ENCODE peak calls at places on chromosomes 2 and 18, in seven cellular contexts. M, Y, F, H, T, S and I are unnamed samples.

GRCh38 chr2:39370101-39370500 is 67.0 kb downstream of the MAP4K3 start:
- DNase-seq in M (no peak), Y (no peak), F (no peak), H (peak; percentile 29), T (no peak), S (no peak), I (no peak)

GRCh38 chr18:61635901-61636528 is 256.8 kb downstream of the RNF152 start:
- DNase-seq in M (peak; percentile 39), Y (peak; percentile 11), F (peak; percentile 52), H (peak; percentile 58), T (peak; percentile 41), S (peak; percentile 62), I (peak; percentile 55)

GRCh38 chr2:88885679-88886402 is 194.4 kb downstream of the RPIA start:
- DNase-seq in M (no peak), Y (no peak), F (no peak), H (no peak), T (no peak), S (no peak), I (no peak)

GRCh38 chr2:7849027-7849426 is 832.8 kb upstream of the ID2 start:
- DNase-seq in M (no peak), Y (no peak), F (no peak), H (no peak), T (no peak), S (no peak), I (no peak)

GRCh38 chr2:122098301-122098700 is 342.9 kb downstream of the TSN start:
- DNase-seq in M (no peak), Y (no peak), F (peak; percentile 32), H (no peak), T (no peak), S (no peak), I (no peak)

GRCh38 chr2:80454628-80455027 is 150.1 kb upstream of the LRRTM1 start:
- DNase-seq in M (no peak), Y (no peak), F (no peak), H (no peak), T (no peak), S (no peak), I (no peak)

GRCh38 chr2:33372940-33373553 is 103.4 kb upstream of the RASGRP3 start:
- DNase-seq in M (peak; percentile 57), Y (no peak), F (no peak), H (peak; percentile 78), T (no peak), S (no peak), I (peak; percentile 24)

GRCh38 chr18:80249217-80250093 is 2.1 kb upstream of the PARD6G start:
- DNase-seq in M (no peak), Y (no peak), F (peak; percentile 29), H (peak; percentile 100), T (no peak), S (no peak), I (no peak)

GRCh38 chr2:38122344-38122743 is 46.4 kb upstream of the CYP1B1 start:
- DNase-seq in M (no peak), Y (no peak), F (peak; percentile 62), H (no peak), T (no peak), S (no peak), I (no peak)

GRCh38 chr2:1402064-1402463 is 11.2 kb upstream of the TPO start:
- DNase-seq in M (no peak), Y (no peak), F (no peak), H (no peak), T (no peak), S (no peak), I (no peak)

GRCh38 chr2:199850250-199850717 is 708 bp downstream of the FTCDNL1 start:
- DNase-seq in M (peak; percentile 8), Y (no peak), F (no peak), H (no peak), T (no peak), S (no peak), I (no peak)

GRCh38 chr18:10379511-10379910 is 74.9 kb upstream of the APCDD1 start:
- DNase-seq in M (no peak), Y (no peak), F (peak; percentile 77), H (peak; percentile 85), T (peak; percentile 85), S (no peak), I (no peak)

GRCh38 chr18:38545071-38545470 is 979.5 kb upstream of the CELF4 start:
- DNase-seq in M (peak; percentile 27), Y (no peak), F (no peak), H (peak; percentile 81), T (no peak), S (peak; percentile 54), I (peak; percentile 57)

GRCh38 chr2:128513416-128514283 is 195.0 kb upstream of the HS6ST1 start:
- DNase-seq in M (no peak), Y (no peak), F (no peak), H (no peak), T (no peak), S (no peak), I (no peak)

DNA sequence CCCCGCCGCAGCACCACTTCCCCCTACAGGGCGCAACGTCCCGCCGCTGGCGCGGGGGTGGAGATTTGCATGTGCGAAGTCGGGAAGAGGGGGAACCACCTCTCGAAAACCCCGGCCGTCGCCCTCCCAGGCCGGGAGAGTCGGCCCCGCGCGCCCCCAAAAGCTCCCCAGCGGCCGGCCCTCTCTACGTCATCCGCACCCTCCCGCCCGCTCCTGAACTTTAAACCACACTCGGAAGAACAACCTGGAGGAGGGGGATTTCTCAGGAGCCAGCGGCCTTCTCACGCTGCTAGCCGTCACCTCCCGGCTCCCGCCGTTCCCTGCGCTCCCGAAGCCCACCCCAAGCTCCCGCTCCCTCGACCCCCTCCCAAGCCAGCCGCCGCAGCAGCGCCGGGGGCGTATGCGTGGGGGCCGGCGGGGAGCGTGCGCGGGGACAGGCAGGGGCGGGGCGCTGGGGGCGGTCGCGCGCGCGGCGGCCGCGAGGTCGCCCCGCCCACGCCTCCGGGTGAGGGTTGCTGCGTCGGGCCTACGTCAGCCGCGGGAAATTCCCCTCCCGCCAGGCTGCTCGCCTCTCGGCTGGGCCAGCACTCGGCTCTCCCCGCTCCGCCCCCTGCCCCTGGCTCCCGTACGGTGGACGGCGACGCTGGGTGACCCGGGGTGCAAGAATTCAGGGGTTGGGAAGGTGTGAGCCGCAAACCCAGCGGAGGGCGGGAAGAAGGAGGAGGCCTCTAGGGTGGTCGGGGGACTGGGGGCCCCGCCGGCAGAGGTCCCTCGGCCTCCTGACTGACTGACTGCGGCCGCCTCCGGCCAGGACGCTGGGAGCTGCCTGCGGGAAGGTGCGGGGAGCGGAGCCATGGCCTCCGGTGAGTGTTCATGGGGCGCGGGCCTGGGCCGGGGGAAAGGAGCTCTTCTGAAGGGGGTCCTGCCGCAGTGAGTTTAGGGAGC is at the start of gene REL:
- DNase-seq in M (peak; percentile 94), Y (peak; percentile 74), F (peak; percentile 83), H (peak; percentile 92), T (peak; percentile 83), S (peak; percentile 89), I (peak; percentile 88)
- TF ChIP-seq CTCF in M (no peak), Y (peak; percentile 24), F (peak; percentile 28), H (peak; percentile 20), T (peak; percentile 47), S (no peak), I (no peak)

GRCh38 chr18:74163019-74163656 is 14.8 kb downstream of the TIMM21 start:
- DNase-seq in M (peak; percentile 33), Y (no peak), F (no peak), H (peak; percentile 88), T (no peak), S (no peak), I (no peak)
- TF ChIP-seq CTCF in M (no peak), Y (peak; percentile 6), F (no peak), H (peak; percentile 37), T (peak; percentile 42), S (no peak), I (no peak)

DNA sequence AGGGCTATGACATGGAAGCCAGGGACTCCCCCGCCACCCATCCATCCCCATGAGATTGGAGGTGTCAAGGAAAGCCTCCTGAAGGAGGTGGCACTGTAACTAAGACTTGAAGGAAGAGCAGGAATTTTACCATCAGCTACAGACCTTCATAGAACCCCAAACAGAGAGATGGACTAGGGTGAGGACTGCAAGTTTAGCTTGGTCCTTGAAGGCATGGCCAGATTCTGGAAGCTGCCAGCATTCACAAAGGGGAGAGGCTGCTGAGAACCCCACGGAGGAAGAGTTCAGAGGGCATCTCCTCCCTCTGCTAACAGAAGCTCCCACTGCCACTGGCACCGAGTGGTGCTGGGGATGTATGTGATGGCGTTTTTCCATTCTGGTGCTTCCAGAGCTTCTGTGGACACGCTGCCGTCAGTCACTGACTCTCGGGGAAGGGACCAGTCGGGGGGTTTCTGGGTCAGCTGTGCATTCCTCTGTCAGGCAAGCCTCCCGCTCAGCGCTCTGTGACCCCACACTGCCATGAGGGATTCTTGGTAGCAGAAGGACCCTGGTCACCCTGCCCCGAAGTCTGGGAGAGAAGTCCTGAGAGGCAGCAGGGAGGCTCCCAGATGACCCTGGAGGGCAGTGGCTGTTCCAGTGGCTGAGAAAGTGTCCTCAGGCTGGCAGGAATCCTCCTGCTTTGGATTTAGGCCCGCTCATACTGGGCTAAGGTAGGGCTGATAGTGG is 18.1 kb downstream of the TMEM185B start:
- DNase-seq in M (no peak), Y (no peak), F (no peak), H (no peak), T (no peak), S (no peak), I (no peak)
- TF ChIP-seq CTCF in M (no peak), Y (no peak), F (no peak), H (no peak), T (no peak), S (no peak), I (no peak)

GRCh38 chr2:28952806-28953190 is 28.3 kb upstream of the TOGARAM2 start:
- DNase-seq in M (no peak), Y (no peak), F (no peak), H (no peak), T (no peak), S (no peak), I (no peak)
- TF ChIP-seq CTCF in M (no peak), Y (no peak), F (no peak), H (peak; percentile 25), T (peak; percentile 21), S (no peak), I (no peak)